ENCODE peak calls at places on chromosome 22, in four cellular contexts. M, J, T and X are unnamed samples.
A peak's percentile ranks its signal among the peaks of the same experiment; 100 is the strongest.

GRCh38 chr22:50612715-50613221 is 12.2 kb downstream of the MAPK8IP2 start:
- DNase-seq in M (no peak), J (peak; percentile 89), T (no peak), X (no peak)

GRCh38 chr22:50189184-50189848 is 3.6 kb downstream of the TRABD start:
- DNase-seq in M (no peak), J (no peak), T (no peak), X (no peak)

GRCh38 chr22:46084943-46085830 is 65.1 kb upstream of the PPARA start:
- DNase-seq in M (peak; percentile 52), J (peak; percentile 74), T (peak; percentile 91), X (no peak)

GRCh38 chr22:46074771-46075551 is 75.4 kb upstream of the PPARA start:
- DNase-seq in M (no peak), J (no peak), T (no peak), X (no peak)

GRCh38 chr22:31618057-31618456 is 44.0 kb downstream of the PISD start:
- DNase-seq in M (no peak), J (no peak), T (no peak), X (no peak)

GRCh38 chr22:26762503-26763170 is 105.2 kb downstream of the MIAT start:
- DNase-seq in M (peak; percentile 49), J (no peak), T (no peak), X (no peak)

GRCh38 chr22:25774575-25775026 is 32.6 kb downstream of the MYO18B start:
- DNase-seq in M (no peak), J (peak; percentile 84), T (no peak), X (no peak)

GRCh38 chr22:33917744-33918406 is 2.4 kb downstream of the LARGE1 start:
- DNase-seq in M (no peak), J (peak; percentile 39), T (no peak), X (no peak)

DNA sequence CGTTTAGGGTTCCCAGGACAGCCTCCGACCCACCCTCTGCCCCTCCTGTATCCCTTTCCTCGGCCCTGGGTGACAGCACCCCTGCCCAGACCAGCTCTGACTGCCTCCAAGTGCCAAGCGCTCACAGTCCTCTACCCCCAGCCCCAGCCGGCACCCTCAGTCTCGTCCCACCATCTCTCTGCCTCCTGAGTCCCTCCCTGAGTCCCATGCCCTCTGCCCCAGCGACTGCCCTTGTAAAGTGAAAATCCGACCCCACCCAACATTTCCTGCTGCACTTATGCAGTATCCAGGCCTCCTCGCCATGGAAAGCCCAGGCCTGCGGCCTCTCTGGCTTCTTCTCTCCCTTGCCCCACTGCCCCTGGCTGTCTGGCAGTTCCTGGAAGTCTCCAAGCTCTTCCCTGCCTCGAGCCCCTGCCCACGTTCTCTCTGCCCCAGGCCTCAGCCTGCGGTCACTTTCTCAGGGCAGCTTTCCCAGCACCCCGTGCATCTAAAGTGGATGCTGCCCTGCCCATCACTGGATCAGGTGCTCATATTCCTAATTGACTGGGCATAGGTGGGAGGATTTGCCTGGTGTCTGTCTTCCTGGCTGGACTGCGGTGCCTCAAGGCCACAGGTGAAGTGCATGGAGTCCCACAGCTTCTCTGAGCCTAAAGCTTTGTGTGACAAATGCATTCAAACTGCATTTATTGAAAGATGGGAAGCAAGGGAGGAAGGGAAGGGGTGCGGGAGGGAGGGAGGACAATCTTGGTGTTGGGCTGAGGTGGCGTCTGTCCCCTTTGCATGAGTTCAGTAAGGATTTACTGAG is 17.7 kb upstream of the IL2RB start:
- DNase-seq in M (no peak), J (no peak), T (no peak), X (no peak)
- H3K4me3 ChIP-seq in M (no peak overlapping the region), J (no peak overlapping the region), T (no peak overlapping the region), X (peak overlapping the region; percentile 63)

GRCh38 chr22:18085188-18085587 is 7.4 kb downstream of the PEX26 start:
- DNase-seq in M (no peak), J (no peak), T (no peak), X (no peak)
- H3K4me3 ChIP-seq in M (no peak overlapping the region), J (no peak overlapping the region), T (no peak overlapping the region), X (no peak overlapping the region)

GRCh38 chr22:30305906-30306628 is 16.8 kb upstream of the CASTOR1 start:
- DNase-seq in M (peak; percentile 42), J (no peak), T (no peak), X (peak; percentile 73)

GRCh38 chr22:30308518-30309230 is 18.1 kb downstream of the TBC1D10A start:
- DNase-seq in M (peak; percentile 62), J (no peak), T (no peak), X (no peak)

GRCh38 chr22:30306629-30307016 is 17.3 kb upstream of the CASTOR1 start:
- DNase-seq in M (no peak), J (no peak), T (no peak), X (no peak)

GRCh38 chr22:30308096-30308495 is 18.6 kb downstream of the TBC1D10A start:
- DNase-seq in M (no peak), J (no peak), T (no peak), X (no peak)

DNA sequence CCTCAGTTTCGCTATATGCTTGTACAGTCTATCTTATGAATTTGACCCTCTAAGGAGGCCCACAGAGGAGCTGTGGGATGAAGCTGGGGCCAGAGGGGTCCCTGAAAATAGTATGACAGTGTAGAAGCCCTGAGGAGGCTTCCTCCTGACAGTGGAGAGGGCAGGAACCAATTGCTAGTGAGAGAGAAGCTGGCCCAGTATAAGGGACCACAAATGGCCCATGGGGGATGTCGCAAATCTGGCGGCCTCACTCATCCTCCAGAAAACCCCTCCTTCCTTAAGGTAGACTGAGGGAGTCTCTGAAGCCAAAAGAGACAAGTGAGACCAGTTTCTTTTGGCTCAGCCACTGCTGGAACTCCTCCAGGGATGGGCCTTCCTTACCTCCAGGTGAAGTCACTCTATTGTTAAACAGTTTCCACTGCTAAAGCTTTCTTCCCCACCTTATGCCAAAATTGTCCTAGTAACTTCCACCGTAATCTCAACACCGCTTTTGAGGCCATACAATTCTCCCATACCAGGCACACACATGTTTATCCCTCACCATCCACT is 17.8 kb upstream of the CASTOR1 start:
- DNase-seq in M (no peak), J (no peak), T (peak; percentile 73), X (no peak)
- H3K4me3 ChIP-seq in M (no peak overlapping the region), J (no peak overlapping the region), T (no peak overlapping the region), X (peak overlapping the region; percentile 61)

DNA sequence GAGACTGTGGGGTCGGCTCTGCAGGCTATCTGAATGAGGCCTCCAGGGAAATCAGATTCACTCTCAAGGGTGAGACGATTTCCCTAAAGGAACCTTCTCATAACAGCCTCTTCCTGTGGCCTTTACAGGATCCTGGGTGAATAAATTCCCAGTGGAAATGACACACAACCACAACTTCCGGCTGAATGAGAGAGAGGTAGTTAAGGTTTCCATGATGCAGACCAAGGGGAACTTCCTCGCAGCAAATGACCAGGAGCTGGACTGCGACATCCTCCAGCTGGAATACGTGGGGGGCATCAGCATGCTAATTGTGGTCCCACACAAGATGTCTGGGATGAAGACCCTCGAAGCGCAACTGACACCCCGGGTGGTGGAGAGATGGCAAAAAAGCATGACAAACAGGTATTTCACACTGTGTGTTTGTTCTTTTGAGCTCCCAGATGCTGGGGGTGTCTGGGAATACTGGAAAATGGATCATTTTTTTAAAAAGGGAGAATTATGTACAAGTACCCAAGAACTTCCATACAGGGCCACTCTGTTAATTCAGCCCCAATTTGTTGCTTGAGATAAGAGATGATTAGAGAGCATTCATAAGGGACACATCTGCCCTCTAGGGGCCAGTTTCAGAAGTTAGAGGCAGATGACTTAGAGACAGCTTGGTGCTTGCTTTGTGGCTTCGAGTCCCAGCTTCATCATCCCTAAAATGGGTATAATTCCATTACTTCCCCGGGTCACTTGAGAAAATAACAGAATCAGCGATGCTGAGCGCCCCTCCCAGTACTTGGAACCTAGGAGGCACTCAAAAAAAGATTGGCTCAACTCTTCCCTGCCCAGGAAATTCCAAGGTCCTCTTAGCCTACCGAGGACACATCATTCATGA is 10.2 kb downstream of the SERPIND1 start:
- DNase-seq in M (peak; percentile 69), J (peak; percentile 59), T (peak; percentile 55), X (peak; percentile 9)
- H3K4me3 ChIP-seq in M (no peak overlapping the region), J (no peak overlapping the region), T (no peak overlapping the region), X (no peak overlapping the region)

GRCh38 chr22:20267441-20268288 is 453 bp downstream of the RTN4R start:
- DNase-seq in M (no peak), J (peak; percentile 53), T (no peak), X (no peak)
- H3K4me3 ChIP-seq in M (peak overlapping the region; percentile 55), J (peak overlapping the region; percentile 29), T (peak overlapping the region; percentile 37), X (no peak overlapping the region)

GRCh38 chr22:44459041-44459440 is 39.0 kb downstream of the RTL6 start:
- DNase-seq in M (no peak), J (no peak), T (no peak), X (no peak)

GRCh38 chr22:44455963-44456358 is 42.1 kb downstream of the RTL6 start:
- DNase-seq in M (no peak), J (no peak), T (no peak), X (no peak)

GRCh38 chr22:44460287-44461082 is 37.5 kb downstream of the RTL6 start:
- DNase-seq in M (no peak), J (no peak), T (no peak), X (no peak)

GRCh38 chr22:44456661-44457412 is 41.2 kb downstream of the RTL6 start:
- DNase-seq in M (no peak), J (no peak), T (no peak), X (no peak)

DNA sequence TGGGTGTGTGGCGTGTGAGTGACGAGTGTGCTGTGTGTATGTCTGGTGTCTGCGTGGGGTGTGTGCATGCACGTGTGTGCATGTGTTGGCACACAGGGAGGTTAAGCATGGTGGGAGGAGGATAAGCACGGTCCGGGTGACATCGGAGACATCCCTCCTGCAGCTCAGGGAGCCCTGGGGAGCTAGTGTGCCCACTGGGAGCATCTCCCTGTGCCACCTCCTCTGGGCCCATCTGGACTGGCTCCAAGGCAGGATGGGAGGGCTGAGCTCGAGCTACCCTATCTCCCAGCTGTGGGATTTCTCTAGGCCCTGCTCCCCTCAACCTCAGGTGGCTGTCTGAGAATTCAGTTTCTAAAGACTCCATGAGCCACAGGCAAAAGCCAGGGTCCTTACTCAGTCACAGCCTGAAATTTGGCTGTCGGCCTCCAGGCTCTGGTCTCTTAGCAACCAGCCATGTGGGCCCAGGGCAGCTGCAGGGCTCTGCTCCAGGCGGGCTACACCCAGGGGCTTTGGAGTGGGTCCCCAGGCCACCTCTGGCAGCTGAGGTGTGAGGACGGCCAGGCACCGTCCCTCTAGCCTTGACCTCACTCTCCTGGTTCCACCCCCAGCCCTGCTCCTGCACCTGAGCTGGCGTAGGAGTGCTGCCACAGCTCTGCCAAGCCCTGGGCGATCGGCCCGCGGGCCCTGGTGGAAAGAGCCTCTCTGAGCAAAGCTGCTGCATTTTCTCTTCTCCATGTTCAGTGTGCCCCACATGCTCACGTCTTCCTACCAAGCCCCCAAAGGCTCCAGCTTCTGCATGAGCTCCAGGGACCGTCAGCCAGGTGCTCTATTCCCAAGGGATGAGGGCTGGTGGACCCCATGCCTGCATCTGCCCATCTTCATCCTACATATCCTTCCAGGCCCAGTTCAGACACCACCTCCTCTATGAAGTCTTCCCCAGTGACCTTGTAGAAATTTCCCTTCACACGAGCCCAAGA is 39.7 kb downstream of the RTL6 start:
- DNase-seq in M (no peak), J (no peak), T (no peak), X (no peak)
- H3K4me3 ChIP-seq in M (no peak overlapping the region), J (no peak overlapping the region), T (no peak overlapping the region), X (no peak overlapping the region)

DNA sequence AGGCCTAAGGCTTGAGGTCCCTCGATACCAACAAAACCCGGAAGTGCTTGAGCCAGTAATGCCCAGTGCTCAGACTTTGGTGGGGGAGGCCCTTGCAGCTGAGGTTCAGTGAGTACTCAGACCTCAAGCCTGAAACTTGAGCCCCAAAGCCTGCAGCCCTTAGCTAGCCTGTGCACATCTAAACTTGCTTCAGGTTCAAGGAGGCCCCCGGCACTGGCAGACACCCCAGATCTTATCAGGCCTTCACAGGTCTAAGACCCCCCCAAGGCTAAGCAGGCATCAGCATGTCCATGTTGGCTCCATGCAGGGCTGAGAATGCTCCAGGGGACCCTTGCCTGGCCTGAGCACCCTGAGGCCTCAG is 993 bp upstream of the CASTOR1 start:
- DNase-seq in M (peak; percentile 74), J (no peak), T (peak; percentile 70), X (no peak)
- H3K4me3 ChIP-seq in M (no peak overlapping the region), J (peak overlapping the region; percentile 51), T (peak overlapping the region; percentile 51), X (peak overlapping the region; percentile 70)

GRCh38 chr22:36862251-36863242 is 1.7 kb downstream of the NCF4 start:
- DNase-seq in M (no peak), J (no peak), T (no peak), X (no peak)
- H3K4me3 ChIP-seq in M (no peak overlapping the region), J (no peak overlapping the region), T (no peak overlapping the region), X (no peak overlapping the region)